ENCODE peak calls at places on chromosomes 11 and 22, in four cellular contexts. One of them, this sample, is unnamed.

GRCh38 chr11:9130297-9130696 is 38.9 kb upstream of the SCUBE2 start:
- DNase-seq in K562: no peak
- DNase-seq in HCT116: no peak
- DNase-seq in Panc1: no peak
- DNase-seq in this sample: no peak

GRCh38 chr11:32312865-32313403 is 122.4 kb downstream of the WT1 start:
- DNase-seq in K562: peak; percentile 62
- DNase-seq in HCT116: peak; percentile 63
- DNase-seq in Panc1: peak; percentile 84
- DNase-seq in this sample: peak; percentile 45

GRCh38 chr11:120027546-120028180 is 110.2 kb downstream of the TRIM29 start:
- DNase-seq in K562: no peak
- DNase-seq in HCT116: no peak
- DNase-seq in Panc1: no peak
- DNase-seq in this sample: no peak

GRCh38 chr11:13644997-13645667 is 23.3 kb upstream of the FAR1 start:
- DNase-seq in K562: no peak
- DNase-seq in HCT116: no peak
- DNase-seq in Panc1: no peak
- DNase-seq in this sample: no peak

GRCh38 chr11:36280531-36280930 is 8.7 kb downstream of the COMMD9 start:
- DNase-seq in K562: no peak
- DNase-seq in HCT116: no peak
- DNase-seq in Panc1: no peak
- DNase-seq in this sample: no peak

GRCh38 chr11:99418927-99419707 is 398.4 kb downstream of the CNTN5 start:
- DNase-seq in K562: no peak
- DNase-seq in HCT116: no peak
- DNase-seq in Panc1: no peak
- DNase-seq in this sample: no peak

GRCh38 chr11:131689049-131689925 is 318.9 kb downstream of the NTM start:
- DNase-seq in K562: no peak
- DNase-seq in HCT116: no peak
- DNase-seq in Panc1: no peak
- DNase-seq in this sample: no peak

GRCh38 chr11:36069576-36070214 is 125.8 kb downstream of the LDLRAD3 start:
- DNase-seq in K562: no peak
- DNase-seq in HCT116: no peak
- DNase-seq in Panc1: no peak
- DNase-seq in this sample: no peak

GRCh38 chr11:75142714-75143419 is 8.0 kb upstream of the SLCO2B1 start:
- DNase-seq in K562: peak; percentile 87
- DNase-seq in HCT116: peak; percentile 84
- DNase-seq in Panc1: peak; percentile 68
- DNase-seq in this sample: peak; percentile 72

GRCh38 chr11:537622-538430 is 499 bp downstream of the LRRC56 start:
- DNase-seq in K562: no peak
- DNase-seq in HCT116: no peak
- DNase-seq in Panc1: no peak
- DNase-seq in this sample: no peak

GRCh38 chr11:26510201-26510600 is 61.9 kb downstream of the MUC15 start:
- DNase-seq in K562: no peak
- DNase-seq in HCT116: no peak
- DNase-seq in Panc1: no peak
- DNase-seq in this sample: no peak

GRCh38 chr22:23207786-23208325 is 27.5 kb downstream of the BCR start:
- DNase-seq in K562: peak; percentile 66
- DNase-seq in HCT116: no peak
- DNase-seq in Panc1: no peak
- DNase-seq in this sample: no peak

GRCh38 chr22:37569921-37570660 is 9.8 kb downstream of the LGALS2 start:
- DNase-seq in K562: peak; percentile 62
- DNase-seq in HCT116: no peak
- DNase-seq in Panc1: no peak
- DNase-seq in this sample: no peak

GRCh38 chr11:73402834-73403185 is 26.6 kb downstream of the RELT start:
- DNase-seq in K562: no peak
- DNase-seq in HCT116: no peak
- DNase-seq in Panc1: no peak
- DNase-seq in this sample: no peak

GRCh38 chr11:60265373-60266214 is 14.9 kb upstream of the MS4A4A start:
- DNase-seq in K562: peak; percentile 52
- DNase-seq in HCT116: peak; percentile 36
- DNase-seq in Panc1: peak; percentile 10
- DNase-seq in this sample: peak; percentile 8

GRCh38 chr11:61380914-61381313 is 11.5 kb upstream of the TMEM216 start:
- DNase-seq in K562: no peak
- DNase-seq in HCT116: no peak
- DNase-seq in Panc1: no peak
- DNase-seq in this sample: no peak

GRCh38 chr11:72703281-72704008 is 29.2 kb upstream of the PDE2A start:
- DNase-seq in K562: peak; percentile 58
- DNase-seq in HCT116: no peak
- DNase-seq in Panc1: no peak
- DNase-seq in this sample: no peak

GRCh38 chr11:8726395-8726794 is 43.8 kb downstream of the RPL27A start:
- DNase-seq in K562: no peak
- DNase-seq in HCT116: no peak
- DNase-seq in Panc1: no peak
- DNase-seq in this sample: no peak

GRCh38 chr11:3091081-3091845 is 34.0 kb upstream of the CARS1 start:
- DNase-seq in K562: no peak
- DNase-seq in HCT116: no peak
- DNase-seq in Panc1: no peak
- DNase-seq in this sample: no peak

GRCh38 chr11:61817471-61818202 is 834 bp upstream of the FADS1 start:
- DNase-seq in K562: no peak
- DNase-seq in HCT116: no peak
- DNase-seq in Panc1: no peak
- DNase-seq in this sample: peak; percentile 43

GRCh38 chr22:38762607-38763006 is 6.8 kb upstream of the SUN2 start:
- DNase-seq in K562: no peak
- DNase-seq in HCT116: no peak
- DNase-seq in Panc1: no peak
- DNase-seq in this sample: no peak

GRCh38 chr22:38770257-38770949 is 14.6 kb upstream of the SUN2 start:
- DNase-seq in K562: no peak
- DNase-seq in HCT116: no peak
- DNase-seq in Panc1: no peak
- DNase-seq in this sample: no peak

GRCh38 chr22:38767313-38767712 is 11.5 kb upstream of the SUN2 start:
- DNase-seq in K562: no peak
- DNase-seq in HCT116: no peak
- DNase-seq in Panc1: no peak
- DNase-seq in this sample: no peak

GRCh38 chr22:38768036-38768435 is 12.2 kb upstream of the SUN2 start:
- DNase-seq in K562: no peak
- DNase-seq in HCT116: no peak
- DNase-seq in Panc1: no peak
- DNase-seq in this sample: no peak

DNA sequence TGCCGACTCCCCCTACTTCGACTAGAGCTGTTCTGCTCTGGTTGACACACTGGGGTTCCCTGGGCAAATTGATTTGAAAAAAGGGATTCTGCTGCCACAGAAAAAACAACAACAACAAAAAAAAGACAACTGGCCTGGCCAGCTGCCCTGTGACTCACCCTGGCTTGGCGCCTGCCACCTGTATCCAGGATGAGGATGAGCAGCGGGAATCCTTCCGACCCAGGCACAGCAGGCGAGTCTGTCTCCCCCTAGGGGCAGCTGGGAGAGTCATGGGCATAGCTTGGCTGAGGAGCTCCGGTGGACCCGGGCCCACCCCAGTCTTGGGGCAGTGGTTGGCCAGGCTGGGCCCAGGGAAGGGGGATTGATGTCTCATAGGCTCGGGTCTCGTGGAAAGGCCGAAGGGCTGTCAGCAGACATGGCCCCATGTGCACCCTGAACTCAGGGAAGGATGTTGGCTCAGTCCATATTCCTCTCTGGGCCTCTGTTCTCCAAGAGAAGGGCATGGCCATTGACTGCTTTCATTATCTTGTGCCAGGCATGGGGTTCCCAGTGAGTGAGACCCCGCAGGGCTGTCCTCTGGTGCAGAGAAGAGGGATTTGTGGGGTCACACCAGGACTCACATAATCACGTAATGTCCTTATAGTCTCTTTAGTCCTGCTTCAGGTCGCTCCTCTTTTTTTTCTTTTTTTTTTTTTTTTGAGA is 10.4 kb upstream of the SUN2 start:
- DNase-seq in K562: peak; percentile 45
- DNase-seq in HCT116: peak; percentile 79
- DNase-seq in Panc1: no peak
- DNase-seq in this sample: peak; percentile 74
- TF ChIP-seq TCF7L2 in K562: no peak
- TF ChIP-seq TCF7L2 in HCT116: no peak
- TF ChIP-seq TCF7L2 in Panc1: no peak
- TF ChIP-seq TCF7L2 in this sample: no peak

GRCh38 chr22:49095366-49095765 is 732.3 kb downstream of the BRD1 start:
- DNase-seq in K562: no peak
- DNase-seq in HCT116: no peak
- DNase-seq in Panc1: no peak
- DNase-seq in this sample: no peak
- TF ChIP-seq TCF7L2 in K562: no peak
- TF ChIP-seq TCF7L2 in HCT116: no peak
- TF ChIP-seq TCF7L2 in Panc1: no peak
- TF ChIP-seq TCF7L2 in this sample: no peak

GRCh38 chr11:126169291-126169690 is 42.2 kb downstream of the RPUSD4 start:
- DNase-seq in K562: no peak
- DNase-seq in HCT116: no peak
- DNase-seq in Panc1: no peak
- DNase-seq in this sample: no peak
- TF ChIP-seq TCF7L2 in K562: no peak
- TF ChIP-seq TCF7L2 in HCT116: no peak
- TF ChIP-seq TCF7L2 in Panc1: no peak
- TF ChIP-seq TCF7L2 in this sample: no peak

DNA sequence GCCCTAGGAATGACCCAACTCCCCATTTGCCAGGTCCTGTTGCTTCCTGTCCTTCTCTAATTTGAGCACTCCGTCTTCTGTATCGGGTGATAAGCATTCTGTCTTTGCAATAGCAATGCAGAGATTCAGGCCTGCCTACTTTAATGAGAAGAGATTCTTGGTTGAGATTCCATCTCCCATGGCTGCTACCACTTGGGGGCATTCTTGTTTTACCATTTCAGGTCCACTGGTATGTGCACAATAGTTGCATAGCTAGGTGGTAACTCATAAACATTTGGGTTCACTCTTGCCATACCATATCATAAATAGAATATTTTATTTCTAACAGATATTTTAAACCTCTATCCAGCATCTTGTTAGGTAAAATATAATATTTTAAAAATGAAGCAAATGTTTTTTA is 34.4 kb upstream of the CALCB start:
- DNase-seq in K562: no peak
- DNase-seq in HCT116: peak; percentile 31
- DNase-seq in Panc1: no peak
- DNase-seq in this sample: no peak
- TF ChIP-seq TCF7L2 in K562: no peak
- TF ChIP-seq TCF7L2 in HCT116: no peak
- TF ChIP-seq TCF7L2 in Panc1: no peak
- TF ChIP-seq TCF7L2 in this sample: no peak

DNA sequence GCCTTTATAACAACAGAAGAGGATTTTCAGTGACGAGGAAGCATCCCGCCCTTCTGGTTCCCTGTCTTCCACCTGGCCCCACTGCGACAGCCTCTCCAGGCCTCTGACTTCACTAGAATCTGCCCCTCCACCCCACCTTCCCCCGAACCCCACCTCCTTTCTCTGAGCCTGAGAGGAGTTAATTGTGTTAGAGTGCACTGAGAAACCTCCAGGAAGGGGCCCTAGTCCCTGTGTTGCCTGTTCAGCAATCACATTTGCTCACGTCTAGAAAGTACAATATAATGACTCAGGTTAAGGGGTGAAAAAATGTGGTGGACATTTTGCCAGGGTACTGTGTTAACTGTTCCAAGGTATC is 38.8 kb downstream of the PTPRJ start:
- DNase-seq in K562: no peak
- DNase-seq in HCT116: no peak
- DNase-seq in Panc1: no peak
- DNase-seq in this sample: no peak
- TF ChIP-seq TCF7L2 in K562: no peak
- TF ChIP-seq TCF7L2 in HCT116: no peak
- TF ChIP-seq TCF7L2 in Panc1: no peak
- TF ChIP-seq TCF7L2 in this sample: no peak

DNA sequence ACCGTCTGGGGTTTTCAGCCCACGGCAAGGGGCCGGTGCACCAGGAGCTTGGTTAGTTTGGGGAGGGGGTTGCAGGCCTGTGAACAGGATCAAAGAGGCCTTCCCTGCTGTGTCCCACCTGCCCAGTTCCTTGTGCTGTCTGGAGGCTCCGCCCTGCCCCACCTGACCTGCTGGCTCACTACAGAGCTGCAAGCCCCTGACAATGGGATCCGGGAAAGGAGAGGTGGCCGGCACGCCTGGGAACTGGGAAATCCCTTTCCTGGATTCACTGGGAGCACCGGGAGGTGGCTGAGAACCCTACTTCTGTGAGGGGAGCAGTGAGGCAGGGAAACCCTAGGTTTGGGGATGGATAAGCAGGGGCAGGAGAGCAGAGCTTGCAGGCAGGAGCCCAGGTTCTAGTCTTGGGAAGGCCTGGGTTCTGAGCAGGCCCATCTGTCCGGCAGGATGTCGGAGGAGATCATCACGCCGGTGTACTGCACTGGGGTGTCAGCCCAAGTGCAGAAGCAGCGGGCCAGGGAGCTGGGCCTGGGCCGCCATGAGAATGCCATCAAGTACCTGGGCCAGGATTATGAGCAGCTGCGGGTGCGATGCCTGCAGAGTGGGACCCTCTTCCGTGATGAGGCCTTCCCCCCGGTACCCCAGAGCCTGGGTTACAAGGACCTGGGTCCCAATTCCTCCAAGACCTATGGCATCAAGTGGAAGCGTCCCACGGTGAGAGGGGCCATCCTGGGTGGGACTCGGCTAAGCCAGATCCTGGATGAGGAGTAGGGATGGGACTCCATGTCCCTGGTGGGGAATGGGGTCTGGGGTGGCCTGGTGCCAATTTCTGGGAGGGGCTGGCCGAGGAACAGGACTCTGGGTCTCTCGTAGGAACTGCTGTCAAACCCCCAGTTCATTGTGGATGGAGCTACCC is 786 bp downstream of the CAPN1 start:
- DNase-seq in K562: peak; percentile 56
- DNase-seq in HCT116: peak; percentile 15
- DNase-seq in Panc1: no peak
- DNase-seq in this sample: peak; percentile 34
- TF ChIP-seq TCF7L2 in K562: no peak
- TF ChIP-seq TCF7L2 in HCT116: peak; percentile 55
- TF ChIP-seq TCF7L2 in Panc1: peak; percentile 45
- TF ChIP-seq TCF7L2 in this sample: no peak

DNA sequence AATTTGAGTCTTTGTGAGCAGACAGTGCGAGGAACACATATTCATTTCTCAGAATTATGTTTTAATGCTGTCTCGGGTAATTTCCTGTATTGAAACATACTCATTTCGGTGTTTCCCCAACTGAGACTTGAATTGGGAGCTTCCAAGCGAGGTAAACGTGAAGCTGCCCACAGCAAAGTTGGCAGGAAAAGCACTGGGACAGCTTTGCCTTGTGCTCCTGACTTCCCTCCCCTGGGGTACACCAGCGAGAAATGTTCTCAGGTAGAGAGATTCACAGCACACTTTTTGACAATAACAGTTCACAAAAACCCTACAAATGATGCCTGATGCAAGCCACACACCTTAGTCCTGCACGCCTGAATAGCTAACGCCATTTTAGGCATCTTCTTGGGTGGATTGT is 3.1 kb downstream of the HTR3B start:
- DNase-seq in K562: no peak
- DNase-seq in HCT116: no peak
- DNase-seq in Panc1: no peak
- DNase-seq in this sample: no peak
- TF ChIP-seq TCF7L2 in K562: no peak
- TF ChIP-seq TCF7L2 in HCT116: no peak
- TF ChIP-seq TCF7L2 in Panc1: no peak
- TF ChIP-seq TCF7L2 in this sample: no peak